ENCODE peak calls at places on chromosomes 3 and 15, in six cellular contexts. One of them, this sample, is unnamed. For H3K27me3, the result is how much of the 10 kb centered on the place peaks cover.

GRCh38 chr3:32454111-32454510 is 48.5 kb downstream of the CMTM6 start:
- DNase-seq in uterus: no peak
- DNase-seq in adrenal gland: no peak
- DNase-seq in HCT116: no peak
- DNase-seq in tibial nerve: no peak
- DNase-seq in ovary: no peak
- DNase-seq in this sample: no peak

GRCh38 chr3:36991147-36991546 is 1.8 kb downstream of the EPM2AIP1 start:
- DNase-seq in uterus: no peak
- DNase-seq in adrenal gland: no peak
- DNase-seq in HCT116: no peak
- DNase-seq in tibial nerve: no peak
- DNase-seq in ovary: no peak
- DNase-seq in this sample: no peak

GRCh38 chr15:35603298-35603697 is 57.3 kb upstream of the DPH6 start:
- DNase-seq in uterus: no peak
- DNase-seq in adrenal gland: no peak
- DNase-seq in HCT116: no peak
- DNase-seq in tibial nerve: no peak
- DNase-seq in ovary: no peak
- DNase-seq in this sample: no peak

GRCh38 chr3:70805044-70805732 is 492.8 kb upstream of the MDFIC2 start:
- DNase-seq in uterus: no peak
- DNase-seq in adrenal gland: no peak
- DNase-seq in HCT116: no peak
- DNase-seq in tibial nerve: no peak
- DNase-seq in ovary: no peak
- DNase-seq in this sample: no peak

GRCh38 chr15:76674883-76675282 is 230.3 kb downstream of the SCAPER start:
- DNase-seq in uterus: no peak
- DNase-seq in adrenal gland: no peak
- DNase-seq in HCT116: no peak
- DNase-seq in tibial nerve: no peak
- DNase-seq in ovary: no peak
- DNase-seq in this sample: no peak

GRCh38 chr3:49519266-49519665 is 35.0 kb upstream of the BSN start:
- DNase-seq in uterus: no peak
- DNase-seq in adrenal gland: no peak
- DNase-seq in HCT116: no peak
- DNase-seq in tibial nerve: no peak
- DNase-seq in ovary: no peak
- DNase-seq in this sample: no peak

GRCh38 chr3:169508426-169508825 is 155.1 kb downstream of the MECOM start:
- DNase-seq in uterus: no peak
- DNase-seq in adrenal gland: no peak
- DNase-seq in HCT116: no peak
- DNase-seq in tibial nerve: no peak
- DNase-seq in ovary: no peak
- DNase-seq in this sample: no peak

GRCh38 chr3:11380314-11380713 is 108.1 kb downstream of the ATG7 start:
- DNase-seq in uterus: no peak
- DNase-seq in adrenal gland: no peak
- DNase-seq in HCT116: no peak
- DNase-seq in tibial nerve: no peak
- DNase-seq in ovary: no peak
- DNase-seq in this sample: no peak

GRCh38 chr3:149085828-149086231 is 503 bp downstream of the HLTF start:
- DNase-seq in uterus: no peak
- DNase-seq in adrenal gland: peak
- DNase-seq in HCT116: no peak
- DNase-seq in tibial nerve: no peak
- DNase-seq in ovary: no peak
- DNase-seq in this sample: no peak

GRCh38 chr15:29969587-29970401 is 113.0 kb upstream of the GOLGA8J start:
- DNase-seq in uterus: no peak
- DNase-seq in adrenal gland: no peak
- DNase-seq in HCT116: no peak
- DNase-seq in tibial nerve: no peak
- DNase-seq in ovary: no peak
- DNase-seq in this sample: no peak

GRCh38 chr3:63067999-63068645 is 192.9 kb upstream of the CADPS start:
- DNase-seq in uterus: no peak
- DNase-seq in adrenal gland: peak
- DNase-seq in HCT116: no peak
- DNase-seq in tibial nerve: no peak
- DNase-seq in ovary: no peak
- DNase-seq in this sample: no peak

GRCh38 chr3:65331730-65332129 is 643.9 kb upstream of the ADAMTS9 start:
- DNase-seq in uterus: no peak
- DNase-seq in adrenal gland: no peak
- DNase-seq in HCT116: no peak
- DNase-seq in tibial nerve: no peak
- DNase-seq in ovary: no peak
- DNase-seq in this sample: no peak

GRCh38 chr15:25933456-25934158 is 70.5 kb upstream of the ATP10A start:
- DNase-seq in uterus: peak
- DNase-seq in adrenal gland: peak
- DNase-seq in HCT116: no peak
- DNase-seq in tibial nerve: peak
- DNase-seq in ovary: peak
- DNase-seq in this sample: peak

GRCh38 chr3:45773044-45773443 is 23.3 kb downstream of the SLC6A20 start:
- DNase-seq in uterus: no peak
- DNase-seq in adrenal gland: no peak
- DNase-seq in HCT116: no peak
- DNase-seq in tibial nerve: no peak
- DNase-seq in ovary: no peak
- DNase-seq in this sample: no peak

GRCh38 chr3:120824613-120825012 is 82.1 kb downstream of the GTF2E1 start:
- DNase-seq in uterus: no peak
- DNase-seq in adrenal gland: no peak
- DNase-seq in HCT116: no peak
- DNase-seq in tibial nerve: no peak
- DNase-seq in ovary: no peak
- DNase-seq in this sample: no peak

GRCh38 chr3:16604433-16604832 is 790 bp downstream of the DAZL start:
- DNase-seq in uterus: no peak
- DNase-seq in adrenal gland: no peak
- DNase-seq in HCT116: no peak
- DNase-seq in tibial nerve: no peak
- DNase-seq in ovary: no peak
- DNase-seq in this sample: no peak

GRCh38 chr15:39204031-39204430 is 376.8 kb upstream of the THBS1 start:
- DNase-seq in uterus: no peak
- DNase-seq in adrenal gland: no peak
- DNase-seq in HCT116: no peak
- DNase-seq in tibial nerve: no peak
- DNase-seq in ovary: no peak
- DNase-seq in this sample: no peak

GRCh38 chr3:98744283-98744682 is 18.9 kb upstream of the ST3GAL6 start:
- DNase-seq in uterus: no peak
- DNase-seq in adrenal gland: no peak
- DNase-seq in HCT116: no peak
- DNase-seq in tibial nerve: no peak
- DNase-seq in ovary: no peak
- DNase-seq in this sample: no peak

GRCh38 chr15:80568298-80568697 is 126.8 kb upstream of the ABHD17C start:
- DNase-seq in uterus: no peak
- DNase-seq in adrenal gland: no peak
- DNase-seq in HCT116: no peak
- DNase-seq in tibial nerve: no peak
- DNase-seq in ovary: no peak
- DNase-seq in this sample: no peak

DNA sequence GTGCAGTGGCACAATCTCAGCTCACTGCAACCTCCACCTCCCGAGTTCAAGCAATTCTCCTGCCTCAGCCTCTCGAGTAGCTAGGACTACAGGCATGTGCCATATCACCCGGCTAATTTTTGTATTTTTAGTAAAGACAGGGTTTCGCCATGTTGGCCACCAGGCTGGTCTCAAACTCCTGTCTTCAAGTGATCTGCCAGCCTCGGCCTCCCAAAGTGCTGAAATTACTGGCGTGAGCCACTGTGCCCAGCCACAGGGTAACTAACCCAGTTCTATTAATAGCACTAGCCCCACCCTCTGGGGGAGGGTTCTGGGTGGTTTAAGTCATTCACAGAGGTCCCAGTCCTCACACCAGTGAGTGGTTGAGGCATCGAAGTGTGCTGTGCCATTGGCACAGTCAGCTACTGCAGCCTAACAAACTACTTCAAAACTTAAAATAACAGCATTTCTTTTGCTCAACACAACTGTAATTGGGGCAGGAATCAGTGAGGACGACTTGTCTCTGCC is 44.0 kb downstream of the RHCG start:
- DNase-seq in uterus: no peak
- DNase-seq in adrenal gland: no peak
- DNase-seq in HCT116: no peak
- DNase-seq in tibial nerve: no peak
- DNase-seq in ovary: no peak
- DNase-seq in this sample: no peak
- H3K27me3 ChIP-seq in uterus: under half
- H3K27me3 ChIP-seq in adrenal gland: under half
- H3K27me3 ChIP-seq in HCT116: under half
- H3K27me3 ChIP-seq in tibial nerve: half or more
- H3K27me3 ChIP-seq in ovary: under half
- H3K27me3 ChIP-seq in this sample: under half

GRCh38 chr3:183447206-183448001 is 19.0 kb upstream of the MCF2L2 start:
- DNase-seq in uterus: peak
- DNase-seq in adrenal gland: peak
- DNase-seq in HCT116: peak
- DNase-seq in tibial nerve: peak
- DNase-seq in ovary: peak
- DNase-seq in this sample: peak
- TF ChIP-seq POLR2A in uterus: no peak
- TF ChIP-seq POLR2A in adrenal gland: peak
- TF ChIP-seq POLR2A in HCT116: peak
- TF ChIP-seq POLR2A in tibial nerve: peak
- TF ChIP-seq POLR2A in ovary: no peak
- TF ChIP-seq POLR2A in this sample: peak

DNA sequence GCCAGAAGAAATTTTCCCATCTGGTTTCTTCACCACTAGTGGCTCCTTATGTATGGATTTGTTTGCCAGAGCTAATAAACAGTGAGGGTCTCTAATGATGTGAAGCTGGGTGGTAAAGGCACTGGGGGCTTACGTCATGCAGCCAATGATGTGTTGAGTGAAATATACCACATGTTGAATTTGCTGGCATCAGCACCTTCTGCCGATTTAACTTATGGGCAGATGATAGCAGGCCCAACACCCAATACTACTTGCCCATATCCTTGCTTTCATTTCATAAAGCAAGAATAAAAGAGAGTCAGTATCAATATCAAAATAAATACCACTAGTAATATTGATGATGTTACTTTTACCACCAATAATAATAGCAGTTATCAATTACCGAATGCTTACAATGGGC is 133.0 kb downstream of the THRB start:
- DNase-seq in uterus: no peak
- DNase-seq in adrenal gland: no peak
- DNase-seq in HCT116: no peak
- DNase-seq in tibial nerve: no peak
- DNase-seq in ovary: no peak
- DNase-seq in this sample: no peak
- H3K27me3 ChIP-seq in uterus: under half
- H3K27me3 ChIP-seq in adrenal gland: under half
- H3K27me3 ChIP-seq in HCT116: under half
- H3K27me3 ChIP-seq in tibial nerve: under half
- H3K27me3 ChIP-seq in ovary: under half
- H3K27me3 ChIP-seq in this sample: under half

DNA sequence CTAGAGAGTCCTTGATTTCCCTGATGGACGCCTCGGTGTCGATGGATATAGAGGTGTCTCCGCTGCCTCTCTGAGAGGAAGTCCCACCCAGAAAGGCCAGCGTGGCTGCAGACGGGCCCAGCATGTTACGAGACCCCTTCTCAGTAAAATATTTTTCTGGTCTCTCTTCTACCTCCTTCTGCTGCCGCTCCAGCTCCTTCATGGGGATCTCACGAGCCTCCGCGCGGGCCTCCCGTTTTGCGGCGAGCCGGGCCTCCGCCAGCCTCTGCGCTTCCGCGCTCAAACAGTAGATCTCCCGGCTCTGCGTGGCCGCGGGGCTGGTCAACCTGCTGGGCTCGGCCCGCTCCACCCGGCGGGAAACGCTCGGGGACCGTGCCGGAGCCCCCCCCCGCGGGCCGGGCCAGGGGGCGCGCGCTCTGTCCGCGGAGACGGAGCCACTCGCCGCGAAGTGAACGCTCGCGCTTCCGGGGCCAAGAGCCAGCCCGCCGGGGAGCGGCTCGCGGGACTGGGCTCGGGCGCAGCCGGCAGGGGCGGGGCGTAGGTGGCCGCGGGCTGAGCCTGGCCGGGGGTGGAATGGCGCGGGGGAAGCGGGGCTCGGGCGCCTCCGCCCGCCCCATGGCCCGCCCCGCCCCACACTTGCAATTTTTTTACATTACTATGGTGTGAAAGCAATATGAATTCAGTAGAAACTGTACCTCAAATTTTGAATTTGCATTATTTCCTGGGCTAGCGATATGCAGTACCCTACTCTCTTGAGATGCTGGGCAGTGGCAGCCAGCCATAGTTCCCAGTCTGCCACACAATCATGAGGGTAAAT is 10.2 kb upstream of the KCNMB3 start:
- DNase-seq in uterus: peak
- DNase-seq in adrenal gland: peak
- DNase-seq in HCT116: no peak
- DNase-seq in tibial nerve: peak
- DNase-seq in ovary: peak
- DNase-seq in this sample: peak
- TF ChIP-seq POLR2A in uterus: no peak
- TF ChIP-seq POLR2A in adrenal gland: peak
- TF ChIP-seq POLR2A in HCT116: no peak
- TF ChIP-seq POLR2A in tibial nerve: no peak
- TF ChIP-seq POLR2A in ovary: peak
- TF ChIP-seq POLR2A in this sample: peak

DNA sequence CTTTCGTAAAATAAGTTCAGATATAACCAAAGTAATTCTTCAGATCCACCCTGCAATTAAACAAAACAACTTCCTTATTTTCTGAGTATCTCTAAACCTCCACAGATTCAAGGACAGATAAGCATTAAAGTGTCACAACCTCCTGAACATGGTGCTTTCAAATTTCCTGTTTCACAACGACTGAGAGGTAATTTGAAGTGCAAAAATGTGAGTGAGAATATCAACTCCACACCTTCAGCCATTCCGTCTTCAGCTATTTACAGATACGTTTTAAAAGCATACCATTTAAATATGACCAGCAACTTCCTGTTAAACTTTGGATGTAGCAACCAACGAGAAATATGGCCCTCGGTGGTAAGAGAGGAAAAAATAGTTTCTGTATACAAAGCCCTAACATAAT is 32.1 kb upstream of the PCSK6 start:
- DNase-seq in uterus: no peak
- DNase-seq in adrenal gland: no peak
- DNase-seq in HCT116: no peak
- DNase-seq in tibial nerve: no peak
- DNase-seq in ovary: no peak
- DNase-seq in this sample: no peak
- H3K27me3 ChIP-seq in uterus: under half
- H3K27me3 ChIP-seq in adrenal gland: under half
- H3K27me3 ChIP-seq in HCT116: under half
- H3K27me3 ChIP-seq in tibial nerve: under half
- H3K27me3 ChIP-seq in ovary: under half
- H3K27me3 ChIP-seq in this sample: under half

GRCh38 chr3:136255672-136256406 is 5.7 kb downstream of the PCCB start:
- DNase-seq in uterus: no peak
- DNase-seq in adrenal gland: no peak
- DNase-seq in HCT116: no peak
- DNase-seq in tibial nerve: no peak
- DNase-seq in ovary: no peak
- DNase-seq in this sample: no peak
- TF ChIP-seq POLR2A in uterus: no peak
- TF ChIP-seq POLR2A in adrenal gland: no peak
- TF ChIP-seq POLR2A in HCT116: no peak
- TF ChIP-seq POLR2A in tibial nerve: no peak
- TF ChIP-seq POLR2A in ovary: no peak
- TF ChIP-seq POLR2A in this sample: no peak

This sample was measured in body of pancreas.